ENCODE peak calls at places on chromosome 19, in seven cellular contexts. L, E, B, Q, A, K and O are unnamed samples.

GRCh38 chr19:5949792-5950305 is 28.1 kb downstream of the RANBP3 start:
- DNase-seq in L (no peak), E (no peak), B (peak; percentile 20), Q (no peak), A (no peak), K (peak; percentile 52), O (no peak)

GRCh38 chr19:6414033-6414643 is 10.5 kb downstream of the KHSRP start:
- DNase-seq in L (no peak), E (no peak), B (no peak), Q (no peak), A (no peak), K (no peak), O (no peak)

GRCh38 chr19:18093439-18094161 is 4.0 kb upstream of the MAST3 start:
- DNase-seq in L (no peak), E (no peak), B (no peak), Q (peak; percentile 71), A (no peak), K (no peak), O (peak; percentile 61)

GRCh38 chr19:2072757-2073551 is 21.9 kb upstream of the MKNK2 start:
- DNase-seq in L (no peak), E (no peak), B (no peak), Q (no peak), A (no peak), K (no peak), O (no peak)

GRCh38 chr19:19297759-19298158 is 22.6 kb downstream of the SUGP1 start:
- DNase-seq in L (no peak), E (no peak), B (no peak), Q (no peak), A (no peak), K (no peak), O (no peak)

GRCh38 chr19:38650180-38650775 is 2.8 kb downstream of the ACTN4 start:
- DNase-seq in L (no peak), E (no peak), B (no peak), Q (peak; percentile 71), A (no peak), K (no peak), O (peak; percentile 39)

GRCh38 chr19:23882493-23882892 is 32.2 kb upstream of the ZNF726 start:
- DNase-seq in L (no peak), E (no peak), B (no peak), Q (peak; percentile 10), A (no peak), K (no peak), O (peak; percentile 15)

GRCh38 chr19:48625891-48626327 is 6.6 kb downstream of the SPHK2 start:
- DNase-seq in L (no peak), E (no peak), B (no peak), Q (no peak), A (no peak), K (no peak), O (no peak)

GRCh38 chr19:18657590-18658365 is 20.9 kb downstream of the KLHL26 start:
- DNase-seq in L (peak; percentile 54), E (no peak), B (no peak), Q (peak; percentile 89), A (peak; percentile 31), K (no peak), O (peak; percentile 96)

GRCh38 chr19:31350693-31351211 is 1.5 kb upstream of the TSHZ3 start:
- DNase-seq in L (no peak), E (peak; percentile 62), B (no peak), Q (peak; percentile 22), A (peak; percentile 55), K (peak; percentile 36), O (peak; percentile 62)

GRCh38 chr19:42113641-42114348 is 18.5 kb downstream of the POU2F2 start:
- DNase-seq in L (peak; percentile 71), E (no peak), B (no peak), Q (peak; percentile 99), A (peak; percentile 19), K (no peak), O (peak; percentile 99)

GRCh38 chr19:44891016-44891882 is at the start of gene TOMM40:
- DNase-seq in L (peak; percentile 100), E (peak; percentile 98), B (peak; percentile 100), Q (peak; percentile 100), A (peak; percentile 100), K (peak; percentile 100), O (no peak)